ENCODE peak calls at places on chromosomes 4 and X, in four cellular contexts. Z, B, N and L are unnamed samples.

GRCh38 chr4:126753592-126753991 is 879.2 kb upstream of the INTU start:
- DNase-seq in Z (no peak), B (no peak), N (no peak), L (no peak)

GRCh38 chrX:153874091-153874365 is 11.9 kb downstream of the L1CAM start:
- DNase-seq in Z (no peak), B (no peak), N (no peak), L (no peak)

GRCh38 chr4:111066447-111066846 is 443.6 kb upstream of the PITX2 start:
- DNase-seq in Z (no peak), B (no peak), N (no peak), L (no peak)

GRCh38 chrX:47217852-47218279 is 615 bp upstream of the CDK16 start:
- DNase-seq in Z (peak), B (peak), N (peak), L (peak)

GRCh38 chr4:15089979-15090378 is 87.7 kb downstream of the CPEB2 start:
- DNase-seq in Z (no peak), B (no peak), N (no peak), L (no peak)

GRCh38 chrX:40096395-40097091 is 1.2 kb downstream of the BCOR start:
- DNase-seq in Z (no peak), B (peak), N (no peak), L (no peak)

GRCh38 chr4:1200425-1201035 is 28.1 kb upstream of the SPON2 start:
- DNase-seq in Z (no peak), B (peak), N (no peak), L (no peak)

GRCh38 chr4:47413515-47413914 is 50.0 kb downstream of the COMMD8 start:
- DNase-seq in Z (no peak), B (no peak), N (no peak), L (no peak)

GRCh38 chr4:73844352-73844751 is 7.9 kb downstream of the CXCL6 start:
- DNase-seq in Z (no peak), B (no peak), N (no peak), L (no peak)

GRCh38 chrX:130507015-130507414 is 105.2 kb downstream of the RBMX2 start:
- DNase-seq in Z (no peak), B (no peak), N (no peak), L (no peak)

GRCh38 chr4:140595065-140595464 is 26.3 kb upstream of the UCP1 start:
- DNase-seq in Z (peak), B (no peak), N (no peak), L (no peak)

GRCh38 chr4:75672461-75673026 is 667 bp downstream of the G3BP2 start:
- DNase-seq in Z (peak), B (peak), N (no peak), L (peak)

GRCh38 chr4:45350438-45350837 is 624.1 kb upstream of the GNPDA2 start:
- DNase-seq in Z (no peak), B (no peak), N (no peak), L (peak)

GRCh38 chr4:36997727-36998126 is 246.8 kb upstream of the NWD2 start:
- DNase-seq in Z (no peak), B (no peak), N (no peak), L (no peak)

GRCh38 chr4:145011636-145012035 is 86.4 kb downstream of the ANAPC10 start:
- DNase-seq in Z (no peak), B (no peak), N (no peak), L (no peak)

GRCh38 chr4:2515835-2516550 is 20.5 kb upstream of the FAM193A start:
- DNase-seq in Z (no peak), B (no peak), N (no peak), L (no peak)

GRCh38 chrX:85004255-85004654 is 578 bp downstream of the APOOL start:
- DNase-seq in Z (no peak), B (peak), N (no peak), L (no peak)

GRCh38 chr4:136818811-136819210 is 713.5 kb downstream of the PCDH18 start:
- DNase-seq in Z (no peak), B (no peak), N (no peak), L (no peak)

GRCh38 chr4:48339642-48340041 is 1.7 kb upstream of the SLAIN2 start:
- DNase-seq in Z (no peak), B (no peak), N (no peak), L (no peak)

GRCh38 chr4:73978886-73979285 is 2.9 kb downstream of the PF4 start:
- DNase-seq in Z (no peak), B (no peak), N (no peak), L (no peak)

GRCh38 chr4:26076000-26076587 is 162.1 kb downstream of the SMIM20 start:
- DNase-seq in Z (no peak), B (no peak), N (no peak), L (peak)

GRCh38 chrX:124216396-124217124 is 115.9 kb upstream of the TEX13D start:
- DNase-seq in Z (no peak), B (no peak), N (no peak), L (no peak)

GRCh38 chr4:96983830-96984229 is 1143.9 kb downstream of the PDHA2 start:
- DNase-seq in Z (no peak), B (no peak), N (no peak), L (no peak)

GRCh38 chr4:33941854-33942253 is 2302.5 kb downstream of the ARAP2 start:
- DNase-seq in Z (no peak), B (peak), N (no peak), L (no peak)

GRCh38 chr4:125085-125820 is 952 bp downstream of the ZNF718 start:
- DNase-seq in Z (no peak), B (no peak), N (no peak), L (no peak)

GRCh38 chr4:183492791-183493221 is 12.1 kb upstream of the ING2 start:
- DNase-seq in Z (no peak), B (no peak), N (no peak), L (no peak)

GRCh38 chr4:154741877-154742851 is 1.6 kb upstream of the LRAT start:
- DNase-seq in Z (no peak), B (peak), N (peak), L (no peak)

GRCh38 chr4:40718571-40718970 is 31.2 kb upstream of the NSUN7 start:
- DNase-seq in Z (no peak), B (no peak), N (no peak), L (no peak)

GRCh38 chr4:168751263-168752225 is 254.7 kb downstream of the PALLD start:
- DNase-seq in Z (no peak), B (no peak), N (no peak), L (no peak)
- TF ChIP-seq USF2 in Z (no peak), B (no peak), N (no peak), L (no peak)

DNA sequence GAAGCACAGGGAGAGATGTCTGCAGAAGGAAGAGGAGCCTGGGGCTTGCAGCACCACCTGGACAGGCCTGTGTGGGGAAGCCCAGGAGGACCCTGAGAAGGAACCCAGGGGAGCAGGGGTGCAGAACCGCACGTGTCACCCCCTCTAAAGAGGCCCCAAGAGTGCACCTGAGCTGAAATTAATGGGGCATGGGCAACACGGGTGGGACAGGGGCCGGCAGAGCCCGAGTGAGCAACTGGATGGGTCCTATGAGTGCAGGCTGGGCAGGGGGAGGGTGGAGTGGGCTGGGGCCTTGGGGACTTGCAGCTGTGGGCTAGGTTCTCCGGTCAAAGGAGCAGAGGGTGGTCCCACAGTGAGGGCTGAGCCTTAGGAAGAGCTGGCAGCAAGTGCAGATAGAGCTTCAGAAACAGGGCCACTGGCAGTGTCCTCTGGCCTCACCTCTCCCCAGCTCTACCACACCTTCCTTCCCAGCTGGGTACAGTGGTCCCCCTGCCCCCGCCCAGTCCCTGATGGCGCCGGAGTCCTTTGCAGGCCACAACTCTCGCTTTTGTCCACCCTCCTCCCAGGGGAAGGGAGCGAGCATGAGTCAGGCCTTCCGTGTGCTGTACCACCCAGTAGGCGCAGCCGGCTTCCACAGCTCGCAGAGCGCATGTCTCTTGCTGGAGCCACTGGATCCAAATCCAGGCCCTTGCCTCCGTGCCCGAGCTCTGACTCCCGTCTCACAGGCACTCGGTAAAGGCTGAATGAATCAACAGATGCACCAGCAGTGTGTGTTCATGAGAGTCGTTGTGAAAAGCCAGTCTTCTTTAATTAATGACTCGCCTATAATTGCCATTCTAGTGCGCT is 131.6 kb downstream of the HMX1 start:
- DNase-seq in Z (no peak), B (peak), N (no peak), L (no peak)
- TF ChIP-seq TCF12 in Z (no peak), B (no peak), N (no peak), L (no peak)

GRCh38 chrX:150898343-150899190 is at the start of gene CD99L2:
- DNase-seq in Z (peak), B (peak), N (peak), L (no peak)

GRCh38 chrX:150897371-150898319 is 823 bp downstream of the CD99L2 start:
- DNase-seq in Z (no peak), B (peak), N (no peak), L (no peak)

GRCh38 chrX:150889131-150889530 is 9.3 kb downstream of the CD99L2 start:
- DNase-seq in Z (no peak), B (no peak), N (no peak), L (no peak)

GRCh38 chrX:150896632-150897031 is 1.8 kb downstream of the CD99L2 start:
- DNase-seq in Z (no peak), B (no peak), N (no peak), L (no peak)

GRCh38 chrX:150893936-150894335 is 4.5 kb downstream of the CD99L2 start:
- DNase-seq in Z (no peak), B (no peak), N (no peak), L (no peak)
- TF ChIP-seq USF2 in Z (no peak), B (no peak), N (no peak), L (no peak)

GRCh38 chrX:37712458-37712857 is 26.9 kb downstream of the XK start:
- DNase-seq in Z (no peak), B (no peak), N (no peak), L (no peak)
- TF ChIP-seq TCF12 in Z (no peak), B (no peak), N (no peak), L (no peak)

DNA sequence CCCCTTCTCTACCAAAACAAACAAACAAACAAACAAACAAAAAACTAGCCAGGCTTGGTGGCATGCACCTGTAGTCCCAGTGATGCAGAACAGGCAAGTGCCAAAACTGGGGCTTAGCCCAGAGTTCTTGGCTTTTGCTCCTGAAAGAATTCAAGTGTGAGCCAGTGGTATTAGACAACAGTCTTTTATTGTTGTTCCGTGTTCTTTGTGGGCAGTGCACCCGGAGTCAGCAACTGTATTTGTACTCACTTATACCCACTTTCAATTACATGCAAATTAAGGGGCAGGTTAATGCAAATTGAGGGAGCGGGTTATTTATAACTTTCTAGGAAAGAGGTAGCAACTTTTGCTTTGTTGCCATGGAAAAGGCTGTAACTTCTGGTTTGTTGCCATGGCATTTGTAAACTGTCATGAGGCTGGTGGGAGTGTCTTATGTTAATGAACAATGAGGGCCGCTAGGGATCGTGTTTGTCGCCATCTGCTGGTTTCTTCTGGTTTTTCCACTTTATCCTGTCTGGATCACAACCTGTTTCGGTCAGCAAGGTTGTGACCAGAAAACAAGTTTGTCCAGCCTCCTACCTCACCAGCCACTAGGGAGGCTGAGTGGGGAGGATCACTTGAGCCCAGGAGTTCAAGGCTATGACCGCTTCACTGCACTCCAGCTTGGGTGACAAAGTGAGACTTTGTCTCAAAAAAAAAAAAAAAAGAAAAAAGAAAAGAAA is 88.8 kb upstream of the ESX1 start:
- DNase-seq in Z (peak), B (peak), N (peak), L (peak)
- TF ChIP-seq USF2 in Z (no peak), B (no peak), N (no peak), L (no peak)

GRCh38 chrX:55026143-55026542 is 4.6 kb downstream of the ALAS2 start:
- DNase-seq in Z (no peak), B (no peak), N (no peak), L (no peak)
- TF ChIP-seq TCF12 in Z (no peak), B (no peak), N (no peak), L (no peak)

DNA sequence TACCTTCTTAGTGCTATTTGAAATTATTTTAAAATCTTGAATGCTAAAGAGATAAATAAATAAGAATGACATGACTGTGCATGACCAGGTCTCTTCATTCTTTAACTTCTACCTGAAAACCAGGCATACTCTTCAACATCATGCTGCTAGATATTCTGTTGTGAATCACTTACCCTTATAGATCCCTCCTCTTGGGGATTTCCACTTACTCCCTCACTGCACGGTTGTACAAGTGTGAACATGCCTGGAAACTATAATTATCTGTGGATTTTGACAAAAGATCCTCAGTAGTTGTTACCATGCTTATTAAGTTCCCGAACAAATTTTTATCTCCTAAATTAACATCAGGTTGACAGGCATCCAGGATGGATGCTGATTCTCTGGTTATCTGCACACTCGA is 54.3 kb downstream of the ADGRL3 start:
- DNase-seq in Z (no peak), B (no peak), N (no peak), L (no peak)
- TF ChIP-seq USF2 in Z (no peak), B (no peak), N (no peak), L (no peak)